ENCODE peak calls at places on chromosomes 1 and 21, in ten cellular contexts. One of them, this sample, is unnamed.

GRCh38 chr1:203764105-203765028 is 616 bp upstream of the LAX1 start:
- DNase-seq in AG04450: no peak
- DNase-seq in stomach: no peak
- DNase-seq in colonic mucosa: no peak
- DNase-seq in pancreas: no peak
- DNase-seq in Karpas-422: no peak
- DNase-seq in SK-N-MC: no peak
- DNase-seq in CD8-positive, alpha-beta memory T cell: no peak
- DNase-seq in neural progenitor cell: no peak
- DNase-seq in iPS DF 6.9: no peak
- DNase-seq in this sample: no peak

GRCh38 chr1:3468236-3469103 is 14.0 kb downstream of the ARHGEF16 start:
- DNase-seq in AG04450: no peak
- DNase-seq in stomach: no peak
- DNase-seq in colonic mucosa: no peak
- DNase-seq in pancreas: no peak
- DNase-seq in Karpas-422: no peak
- DNase-seq in SK-N-MC: no peak
- DNase-seq in CD8-positive, alpha-beta memory T cell: no peak
- DNase-seq in neural progenitor cell: no peak
- DNase-seq in iPS DF 6.9: no peak
- DNase-seq in this sample: no peak

GRCh38 chr1:219467524-219467923 is 145.4 kb downstream of the ZC3H11B start:
- DNase-seq in AG04450: no peak
- DNase-seq in stomach: no peak
- DNase-seq in colonic mucosa: no peak
- DNase-seq in pancreas: no peak
- DNase-seq in Karpas-422: no peak
- DNase-seq in SK-N-MC: no peak
- DNase-seq in CD8-positive, alpha-beta memory T cell: no peak
- DNase-seq in neural progenitor cell: no peak
- DNase-seq in iPS DF 6.9: no peak
- DNase-seq in this sample: no peak

GRCh38 chr1:225653463-225654276 is 747 bp upstream of the ENAH start:
- DNase-seq in AG04450: no peak
- DNase-seq in stomach: peak
- DNase-seq in colonic mucosa: peak
- DNase-seq in pancreas: peak
- DNase-seq in Karpas-422: no peak
- DNase-seq in SK-N-MC: no peak
- DNase-seq in CD8-positive, alpha-beta memory T cell: no peak
- DNase-seq in neural progenitor cell: peak
- DNase-seq in iPS DF 6.9: no peak
- DNase-seq in this sample: peak

GRCh38 chr1:214018605-214019268 is 31.0 kb downstream of the PROX1 start:
- DNase-seq in AG04450: no peak
- DNase-seq in stomach: no peak
- DNase-seq in colonic mucosa: no peak
- DNase-seq in pancreas: no peak
- DNase-seq in Karpas-422: no peak
- DNase-seq in SK-N-MC: no peak
- DNase-seq in CD8-positive, alpha-beta memory T cell: no peak
- DNase-seq in neural progenitor cell: peak
- DNase-seq in iPS DF 6.9: no peak
- DNase-seq in this sample: no peak

GRCh38 chr21:32134441-32135159 is 144.2 kb downstream of the MIS18A start:
- DNase-seq in AG04450: no peak
- DNase-seq in stomach: no peak
- DNase-seq in colonic mucosa: no peak
- DNase-seq in pancreas: no peak
- DNase-seq in Karpas-422: no peak
- DNase-seq in SK-N-MC: no peak
- DNase-seq in CD8-positive, alpha-beta memory T cell: no peak
- DNase-seq in neural progenitor cell: no peak
- DNase-seq in iPS DF 6.9: no peak
- DNase-seq in this sample: no peak

GRCh38 chr1:11682799-11683198 is 1.9 kb upstream of the MAD2L2 start:
- DNase-seq in AG04450: no peak
- DNase-seq in stomach: no peak
- DNase-seq in colonic mucosa: no peak
- DNase-seq in pancreas: no peak
- DNase-seq in Karpas-422: no peak
- DNase-seq in SK-N-MC: no peak
- DNase-seq in CD8-positive, alpha-beta memory T cell: no peak
- DNase-seq in neural progenitor cell: no peak
- DNase-seq in iPS DF 6.9: no peak
- DNase-seq in this sample: no peak

GRCh38 chr1:2821970-2822620 is 20.6 kb upstream of the TTC34 start:
- DNase-seq in AG04450: no peak
- DNase-seq in stomach: peak
- DNase-seq in colonic mucosa: peak
- DNase-seq in pancreas: no peak
- DNase-seq in Karpas-422: peak
- DNase-seq in SK-N-MC: no peak
- DNase-seq in CD8-positive, alpha-beta memory T cell: peak
- DNase-seq in neural progenitor cell: no peak
- DNase-seq in iPS DF 6.9: no peak
- DNase-seq in this sample: peak

GRCh38 chr1:201831371-201831770 is 2.4 kb downstream of the IPO9 start:
- DNase-seq in AG04450: no peak
- DNase-seq in stomach: no peak
- DNase-seq in colonic mucosa: no peak
- DNase-seq in pancreas: no peak
- DNase-seq in Karpas-422: no peak
- DNase-seq in SK-N-MC: no peak
- DNase-seq in CD8-positive, alpha-beta memory T cell: no peak
- DNase-seq in neural progenitor cell: no peak
- DNase-seq in iPS DF 6.9: no peak
- DNase-seq in this sample: no peak

GRCh38 chr21:45123440-45123839 is 49.1 kb downstream of the ADARB1 start:
- DNase-seq in AG04450: no peak
- DNase-seq in stomach: no peak
- DNase-seq in colonic mucosa: no peak
- DNase-seq in pancreas: no peak
- DNase-seq in Karpas-422: no peak
- DNase-seq in SK-N-MC: no peak
- DNase-seq in CD8-positive, alpha-beta memory T cell: no peak
- DNase-seq in neural progenitor cell: no peak
- DNase-seq in iPS DF 6.9: no peak
- DNase-seq in this sample: no peak

GRCh38 chr1:213414901-213415300 is 363.9 kb downstream of the RPS6KC1 start:
- DNase-seq in AG04450: no peak
- DNase-seq in stomach: no peak
- DNase-seq in colonic mucosa: no peak
- DNase-seq in pancreas: no peak
- DNase-seq in Karpas-422: no peak
- DNase-seq in SK-N-MC: no peak
- DNase-seq in CD8-positive, alpha-beta memory T cell: no peak
- DNase-seq in neural progenitor cell: no peak
- DNase-seq in iPS DF 6.9: no peak
- DNase-seq in this sample: no peak

GRCh38 chr1:175206687-175207086 is 14.1 kb upstream of the KIAA0040 start:
- DNase-seq in AG04450: no peak
- DNase-seq in stomach: no peak
- DNase-seq in colonic mucosa: no peak
- DNase-seq in pancreas: no peak
- DNase-seq in Karpas-422: no peak
- DNase-seq in SK-N-MC: no peak
- DNase-seq in CD8-positive, alpha-beta memory T cell: no peak
- DNase-seq in neural progenitor cell: no peak
- DNase-seq in iPS DF 6.9: no peak
- DNase-seq in this sample: no peak

GRCh38 chr1:60992165-60992564 is 90.2 kb upstream of the NFIA start:
- DNase-seq in AG04450: no peak
- DNase-seq in stomach: no peak
- DNase-seq in colonic mucosa: no peak
- DNase-seq in pancreas: no peak
- DNase-seq in Karpas-422: no peak
- DNase-seq in SK-N-MC: no peak
- DNase-seq in CD8-positive, alpha-beta memory T cell: no peak
- DNase-seq in neural progenitor cell: no peak
- DNase-seq in iPS DF 6.9: no peak
- DNase-seq in this sample: no peak

GRCh38 chr1:23010734-23011449 is 4.8 kb downstream of the TEX46 start:
- DNase-seq in AG04450: no peak
- DNase-seq in stomach: no peak
- DNase-seq in colonic mucosa: no peak
- DNase-seq in pancreas: no peak
- DNase-seq in Karpas-422: peak
- DNase-seq in SK-N-MC: no peak
- DNase-seq in CD8-positive, alpha-beta memory T cell: no peak
- DNase-seq in neural progenitor cell: no peak
- DNase-seq in iPS DF 6.9: no peak
- DNase-seq in this sample: no peak

GRCh38 chr1:41045740-41046139 is 24.2 kb upstream of the SLFNL1 start:
- DNase-seq in AG04450: no peak
- DNase-seq in stomach: peak
- DNase-seq in colonic mucosa: peak
- DNase-seq in pancreas: peak
- DNase-seq in Karpas-422: no peak
- DNase-seq in SK-N-MC: no peak
- DNase-seq in CD8-positive, alpha-beta memory T cell: no peak
- DNase-seq in neural progenitor cell: no peak
- DNase-seq in iPS DF 6.9: no peak
- DNase-seq in this sample: no peak

GRCh38 chr1:87231703-87232363 is 96.8 kb upstream of the LMO4 start:
- DNase-seq in AG04450: no peak
- DNase-seq in stomach: no peak
- DNase-seq in colonic mucosa: no peak
- DNase-seq in pancreas: no peak
- DNase-seq in Karpas-422: no peak
- DNase-seq in SK-N-MC: no peak
- DNase-seq in CD8-positive, alpha-beta memory T cell: no peak
- DNase-seq in neural progenitor cell: no peak
- DNase-seq in iPS DF 6.9: no peak
- DNase-seq in this sample: no peak

GRCh38 chr1:92482665-92483441 is 3.9 kb downstream of the GFI1 start:
- DNase-seq in AG04450: no peak
- DNase-seq in stomach: no peak
- DNase-seq in colonic mucosa: peak
- DNase-seq in pancreas: peak
- DNase-seq in Karpas-422: peak
- DNase-seq in SK-N-MC: no peak
- DNase-seq in CD8-positive, alpha-beta memory T cell: no peak
- DNase-seq in neural progenitor cell: peak
- DNase-seq in iPS DF 6.9: no peak
- DNase-seq in this sample: no peak

GRCh38 chr1:6243993-6244392 is at the start of gene HES3:
- DNase-seq in AG04450: no peak
- DNase-seq in stomach: no peak
- DNase-seq in colonic mucosa: no peak
- DNase-seq in pancreas: no peak
- DNase-seq in Karpas-422: no peak
- DNase-seq in SK-N-MC: no peak
- DNase-seq in CD8-positive, alpha-beta memory T cell: no peak
- DNase-seq in neural progenitor cell: peak
- DNase-seq in iPS DF 6.9: no peak
- DNase-seq in this sample: no peak

DNA sequence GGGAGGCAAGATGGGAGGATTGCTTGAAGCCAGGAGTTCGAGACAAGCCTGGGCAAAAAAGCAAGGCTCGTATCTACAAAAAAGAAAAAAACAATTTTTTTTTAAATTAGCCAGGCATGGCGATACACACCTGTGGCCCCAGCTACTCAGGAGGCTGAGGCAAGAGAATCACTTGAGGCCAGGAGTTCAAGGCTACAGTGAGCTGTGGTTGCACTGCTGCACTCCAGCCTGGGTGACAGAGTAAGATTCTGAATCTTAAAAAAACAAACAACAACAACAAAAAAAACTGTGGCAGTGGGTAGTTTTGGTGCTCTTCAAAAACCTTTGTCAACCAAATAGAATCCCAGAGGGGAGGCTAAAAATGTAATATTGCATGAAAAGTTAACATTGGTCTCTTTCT is 734 bp downstream of the PTPN22 start:
- DNase-seq in AG04450: no peak
- DNase-seq in stomach: no peak
- DNase-seq in colonic mucosa: no peak
- DNase-seq in pancreas: no peak
- DNase-seq in Karpas-422: no peak
- DNase-seq in SK-N-MC: no peak
- DNase-seq in CD8-positive, alpha-beta memory T cell: no peak
- DNase-seq in neural progenitor cell: no peak
- DNase-seq in iPS DF 6.9: no peak
- DNase-seq in this sample: no peak
- H3K27ac ChIP-seq in AG04450: no peak
- H3K27ac ChIP-seq in stomach: no peak
- H3K27ac ChIP-seq in colonic mucosa: no peak
- H3K27ac ChIP-seq in pancreas: no peak
- H3K27ac ChIP-seq in Karpas-422: peak
- H3K27ac ChIP-seq in SK-N-MC: no peak
- H3K27ac ChIP-seq in CD8-positive, alpha-beta memory T cell: peak
- H3K27ac ChIP-seq in neural progenitor cell: no peak
- H3K27ac ChIP-seq in iPS DF 6.9: no peak
- H3K27ac ChIP-seq in this sample: no peak

GRCh38 chr1:19979494-19979977 is at the start of gene PLA2G2A:
- DNase-seq in AG04450: no peak
- DNase-seq in stomach: no peak
- DNase-seq in colonic mucosa: peak
- DNase-seq in pancreas: no peak
- DNase-seq in Karpas-422: no peak
- DNase-seq in SK-N-MC: no peak
- DNase-seq in CD8-positive, alpha-beta memory T cell: no peak
- DNase-seq in neural progenitor cell: peak
- DNase-seq in iPS DF 6.9: no peak
- DNase-seq in this sample: no peak
- H3K27ac ChIP-seq in AG04450: no peak
- H3K27ac ChIP-seq in stomach: no peak
- H3K27ac ChIP-seq in colonic mucosa: peak
- H3K27ac ChIP-seq in pancreas: no peak
- H3K27ac ChIP-seq in Karpas-422: no peak
- H3K27ac ChIP-seq in SK-N-MC: no peak
- H3K27ac ChIP-seq in CD8-positive, alpha-beta memory T cell: no peak
- H3K27ac ChIP-seq in neural progenitor cell: no peak
- H3K27ac ChIP-seq in iPS DF 6.9: no peak
- H3K27ac ChIP-seq in this sample: no peak

DNA sequence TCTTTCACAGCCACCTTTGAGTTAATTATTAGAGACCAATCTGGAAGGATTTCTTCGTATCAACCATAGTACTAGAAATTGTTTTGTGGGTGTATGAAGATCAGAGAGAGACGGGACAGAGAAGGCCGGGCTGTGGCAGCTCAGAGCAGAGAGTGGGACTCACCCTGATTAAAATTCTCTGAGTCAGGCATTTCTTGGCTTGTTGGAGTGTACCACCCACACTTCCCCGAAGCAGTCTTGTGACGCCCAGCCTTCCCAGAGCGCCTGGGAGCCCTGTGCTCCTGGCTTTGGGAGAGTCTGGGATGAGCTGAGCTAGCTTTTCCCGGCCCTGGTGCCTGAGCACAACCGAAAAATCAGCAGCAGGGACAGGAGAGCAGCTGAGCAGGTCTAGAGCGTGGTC is 19.4 kb downstream of the PLEKHM2 start:
- DNase-seq in AG04450: peak
- DNase-seq in stomach: peak
- DNase-seq in colonic mucosa: peak
- DNase-seq in pancreas: peak
- DNase-seq in Karpas-422: no peak
- DNase-seq in SK-N-MC: peak
- DNase-seq in CD8-positive, alpha-beta memory T cell: no peak
- DNase-seq in neural progenitor cell: no peak
- DNase-seq in iPS DF 6.9: no peak
- DNase-seq in this sample: peak
- H3K27ac ChIP-seq in AG04450: peak
- H3K27ac ChIP-seq in stomach: peak
- H3K27ac ChIP-seq in colonic mucosa: peak
- H3K27ac ChIP-seq in pancreas: peak
- H3K27ac ChIP-seq in Karpas-422: no peak
- H3K27ac ChIP-seq in SK-N-MC: peak
- H3K27ac ChIP-seq in CD8-positive, alpha-beta memory T cell: no peak
- H3K27ac ChIP-seq in neural progenitor cell: peak
- H3K27ac ChIP-seq in iPS DF 6.9: no peak
- H3K27ac ChIP-seq in this sample: peak

GRCh38 chr1:93663191-93663614 is 18.4 kb downstream of the BCAR3 start:
- DNase-seq in AG04450: no peak
- DNase-seq in stomach: no peak
- DNase-seq in colonic mucosa: no peak
- DNase-seq in pancreas: no peak
- DNase-seq in Karpas-422: no peak
- DNase-seq in SK-N-MC: no peak
- DNase-seq in CD8-positive, alpha-beta memory T cell: no peak
- DNase-seq in neural progenitor cell: no peak
- DNase-seq in iPS DF 6.9: no peak
- DNase-seq in this sample: no peak
- H3K27ac ChIP-seq in AG04450: peak
- H3K27ac ChIP-seq in stomach: no peak
- H3K27ac ChIP-seq in colonic mucosa: no peak
- H3K27ac ChIP-seq in pancreas: no peak
- H3K27ac ChIP-seq in Karpas-422: no peak
- H3K27ac ChIP-seq in SK-N-MC: no peak
- H3K27ac ChIP-seq in CD8-positive, alpha-beta memory T cell: no peak
- H3K27ac ChIP-seq in neural progenitor cell: no peak
- H3K27ac ChIP-seq in iPS DF 6.9: no peak
- H3K27ac ChIP-seq in this sample: peak

This sample was measured in caudate nucleus.